ENCODE peak calls at places on chromosomes 13 and 19, in four cellular contexts. One of them, this sample, is unnamed. For H3K4me1, the result is how much of the 10 kb centered on the place peaks cover.

GRCh38 chr13:23866420-23867026 is 22.7 kb downstream of the MIPEP start:
- DNase-seq in breast epithelium: no peak
- DNase-seq in prostate gland: no peak
- DNase-seq in heart left ventricle: no peak
- DNase-seq in this sample: no peak

GRCh38 chr13:83057119-83057518 is 825.2 kb downstream of the SLITRK1 start:
- DNase-seq in prostate gland: no peak
- DNase-seq in heart left ventricle: no peak
- DNase-seq in breast epithelium: no peak
- DNase-seq in this sample: no peak

GRCh38 chr13:89650226-89650625 is 1697.3 kb upstream of the MIR17HG start:
- DNase-seq in breast epithelium: no peak
- DNase-seq in heart left ventricle: no peak
- DNase-seq in prostate gland: no peak
- DNase-seq in this sample: no peak

GRCh38 chr13:111999352-111999751 is 67.6 kb upstream of the SOX1 start:
- DNase-seq in heart left ventricle: no peak
- DNase-seq in prostate gland: no peak
- DNase-seq in breast epithelium: no peak
- DNase-seq in this sample: no peak

GRCh38 chr19:10000171-10000826 is 10.0 kb downstream of the COL5A3 start:
- DNase-seq in breast epithelium: peak
- DNase-seq in prostate gland: peak
- DNase-seq in heart left ventricle: no peak
- DNase-seq in this sample: peak

GRCh38 chr13:101473458-101473857 is 21.0 kb downstream of the ITGBL1 start:
- DNase-seq in prostate gland: no peak
- DNase-seq in breast epithelium: no peak
- DNase-seq in heart left ventricle: no peak
- DNase-seq in this sample: no peak

GRCh38 chr13:61024046-61024445 is 391.6 kb downstream of the PCDH20 start:
- DNase-seq in prostate gland: no peak
- DNase-seq in heart left ventricle: no peak
- DNase-seq in breast epithelium: no peak
- DNase-seq in this sample: no peak

GRCh38 chr19:34416021-34416545 is 11.9 kb downstream of the PDCD2L start:
- DNase-seq in breast epithelium: no peak
- DNase-seq in prostate gland: no peak
- DNase-seq in heart left ventricle: no peak
- DNase-seq in this sample: no peak

GRCh38 chr13:28705734-28706133 is 13.0 kb downstream of the SLC46A3 start:
- DNase-seq in breast epithelium: no peak
- DNase-seq in prostate gland: no peak
- DNase-seq in heart left ventricle: no peak
- DNase-seq in this sample: no peak

GRCh38 chr19:55638864-55639359 is 1.9 kb upstream of the ZNF580 start:
- DNase-seq in heart left ventricle: peak
- DNase-seq in breast epithelium: no peak
- DNase-seq in prostate gland: no peak
- DNase-seq in this sample: peak

GRCh38 chr13:71685072-71685471 is 181.9 kb downstream of the DACH1 start:
- DNase-seq in heart left ventricle: no peak
- DNase-seq in prostate gland: no peak
- DNase-seq in breast epithelium: no peak
- DNase-seq in this sample: no peak

GRCh38 chr19:53877361-53877766 is 4.6 kb upstream of the PRKCG start:
- DNase-seq in heart left ventricle: no peak
- DNase-seq in prostate gland: no peak
- DNase-seq in breast epithelium: no peak
- DNase-seq in this sample: no peak

GRCh38 chr13:44576396-44577235 is 486 bp upstream of the TSC22D1 start:
- DNase-seq in heart left ventricle: no peak
- DNase-seq in breast epithelium: no peak
- DNase-seq in prostate gland: peak
- DNase-seq in this sample: no peak

GRCh38 chr19:38840583-38840968 is 9.0 kb upstream of the ECH1 start:
- DNase-seq in heart left ventricle: no peak
- DNase-seq in prostate gland: no peak
- DNase-seq in breast epithelium: no peak
- DNase-seq in this sample: no peak

GRCh38 chr13:67281476-67281875 is 51.3 kb upstream of the PCDH9 start:
- DNase-seq in breast epithelium: no peak
- DNase-seq in heart left ventricle: no peak
- DNase-seq in prostate gland: no peak
- DNase-seq in this sample: no peak

GRCh38 chr13:85347251-85347650 is 452.0 kb downstream of the SLITRK6 start:
- DNase-seq in heart left ventricle: no peak
- DNase-seq in prostate gland: no peak
- DNase-seq in breast epithelium: no peak
- DNase-seq in this sample: no peak

DNA sequence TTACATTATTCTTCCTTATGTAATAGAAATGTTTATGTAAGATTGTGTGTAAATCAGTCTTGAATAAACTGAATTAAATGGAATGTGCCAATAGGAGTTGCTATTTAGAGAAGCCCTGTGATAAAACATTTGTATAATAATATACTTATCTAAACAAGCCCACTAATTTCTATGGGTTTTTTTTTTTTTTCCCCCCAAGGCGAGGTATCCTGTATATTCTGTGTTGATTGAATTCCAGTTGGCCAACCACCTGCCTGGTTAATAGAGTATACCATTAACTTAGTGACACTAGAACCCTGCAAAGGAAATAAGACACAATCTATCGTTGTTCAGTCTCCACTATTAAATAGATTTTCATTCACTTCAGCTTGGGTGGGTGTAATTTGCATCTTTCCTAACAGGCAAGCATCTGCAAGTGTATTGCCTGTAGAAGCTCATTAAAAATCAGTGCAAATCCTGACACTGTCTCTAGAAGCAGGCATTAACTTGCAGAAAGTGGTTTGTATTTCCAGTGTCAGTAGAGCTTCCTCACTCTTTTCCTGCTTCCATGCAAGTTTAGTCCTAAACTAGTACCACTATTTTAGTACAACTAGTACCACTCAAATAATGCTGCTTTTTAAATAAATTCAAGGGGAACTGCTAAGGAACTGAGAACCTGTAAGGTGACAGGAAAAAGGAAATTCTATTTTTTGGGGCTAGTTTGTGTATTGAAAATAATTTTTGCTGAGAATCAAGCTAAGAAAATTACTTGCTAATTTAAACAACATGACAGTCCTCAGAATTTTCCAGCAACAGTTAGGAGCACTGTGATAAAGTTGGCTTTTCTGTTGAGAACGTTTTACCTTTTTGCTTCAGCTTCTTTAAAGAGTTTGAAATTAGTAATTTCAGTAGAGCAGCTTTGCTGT is 69.3 kb downstream of the LRCH1 start:
- DNase-seq in prostate gland: no peak
- DNase-seq in breast epithelium: no peak
- DNase-seq in heart left ventricle: no peak
- DNase-seq in this sample: no peak
- TF ChIP-seq POLR2A in prostate gland: no peak
- TF ChIP-seq POLR2A in breast epithelium: no peak
- TF ChIP-seq POLR2A in heart left ventricle: no peak
- TF ChIP-seq POLR2A in this sample: no peak

DNA sequence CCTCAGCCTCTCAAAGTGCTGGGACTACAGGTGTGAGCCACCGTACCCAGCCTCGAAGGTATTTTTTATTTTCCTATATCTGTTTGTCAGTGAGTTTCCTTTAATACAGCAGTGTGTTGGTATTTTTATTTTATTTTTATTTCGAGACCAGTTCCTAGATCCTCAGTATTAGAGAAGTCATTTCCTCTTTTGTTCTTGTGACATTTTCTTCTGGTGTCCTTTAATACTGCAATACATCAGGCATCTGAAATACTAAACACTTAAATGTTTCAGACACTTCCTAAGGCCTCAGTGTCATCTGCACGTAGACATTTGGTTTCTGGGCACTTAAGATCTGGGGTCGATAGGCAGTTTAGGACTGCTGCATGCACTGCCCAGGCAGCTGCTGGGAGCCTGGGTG is 22.5 kb downstream of the GATAD2A start:
- DNase-seq in breast epithelium: no peak
- DNase-seq in prostate gland: no peak
- DNase-seq in heart left ventricle: no peak
- DNase-seq in this sample: no peak
- H3K4me1 ChIP-seq in breast epithelium: under half
- H3K4me1 ChIP-seq in prostate gland: under half
- H3K4me1 ChIP-seq in heart left ventricle: half or more
- H3K4me1 ChIP-seq in this sample: under half

GRCh38 chr19:57578487-57579205 is at the start of gene ZNF416:
- DNase-seq in prostate gland: peak
- DNase-seq in heart left ventricle: peak
- DNase-seq in breast epithelium: peak
- DNase-seq in this sample: peak
- TF ChIP-seq CTCF in prostate gland: peak
- TF ChIP-seq CTCF in heart left ventricle: peak
- TF ChIP-seq CTCF in breast epithelium: peak
- TF ChIP-seq CTCF in this sample: no peak

GRCh38 chr19:3975637-3976087 is 4.8 kb upstream of the DAPK3 start:
- DNase-seq in prostate gland: no peak
- DNase-seq in breast epithelium: no peak
- DNase-seq in heart left ventricle: no peak
- DNase-seq in this sample: no peak
- TF ChIP-seq POLR2A in prostate gland: no peak
- TF ChIP-seq POLR2A in breast epithelium: no peak
- TF ChIP-seq POLR2A in heart left ventricle: no peak
- TF ChIP-seq POLR2A in this sample: no peak

GRCh38 chr19:662207-662961 is 630 bp downstream of the RNF126 start:
- DNase-seq in breast epithelium: no peak
- DNase-seq in heart left ventricle: peak
- DNase-seq in prostate gland: no peak
- DNase-seq in this sample: peak
- H3K4me1 ChIP-seq in breast epithelium: under half
- H3K4me1 ChIP-seq in heart left ventricle: half or more
- H3K4me1 ChIP-seq in prostate gland: under half
- H3K4me1 ChIP-seq in this sample: half or more

DNA sequence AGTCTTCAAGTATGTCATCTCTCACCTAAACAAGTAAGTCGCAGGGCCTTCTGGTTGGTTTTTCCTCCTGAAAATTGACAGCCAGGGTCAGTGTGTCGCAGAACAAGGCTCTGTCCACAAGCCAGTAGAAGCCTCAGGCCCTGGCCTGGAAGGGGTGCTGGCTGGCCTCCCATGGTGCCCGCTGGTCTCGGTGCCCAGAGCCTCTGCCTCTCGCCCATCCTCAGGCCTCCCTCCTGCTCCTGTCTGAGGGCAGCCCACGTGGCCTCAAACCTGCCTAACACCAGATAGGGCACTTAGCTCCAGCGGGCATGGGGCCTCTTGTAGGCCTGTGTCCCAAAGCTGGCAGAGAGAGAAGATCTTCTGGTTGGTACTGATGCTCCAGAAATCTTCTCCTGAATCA is 20.3 kb upstream of the NPAS1 start:
- DNase-seq in breast epithelium: no peak
- DNase-seq in prostate gland: no peak
- DNase-seq in heart left ventricle: no peak
- DNase-seq in this sample: no peak
- TF ChIP-seq CTCF in breast epithelium: no peak
- TF ChIP-seq CTCF in prostate gland: no peak
- TF ChIP-seq CTCF in heart left ventricle: no peak
- TF ChIP-seq CTCF in this sample: no peak

DNA sequence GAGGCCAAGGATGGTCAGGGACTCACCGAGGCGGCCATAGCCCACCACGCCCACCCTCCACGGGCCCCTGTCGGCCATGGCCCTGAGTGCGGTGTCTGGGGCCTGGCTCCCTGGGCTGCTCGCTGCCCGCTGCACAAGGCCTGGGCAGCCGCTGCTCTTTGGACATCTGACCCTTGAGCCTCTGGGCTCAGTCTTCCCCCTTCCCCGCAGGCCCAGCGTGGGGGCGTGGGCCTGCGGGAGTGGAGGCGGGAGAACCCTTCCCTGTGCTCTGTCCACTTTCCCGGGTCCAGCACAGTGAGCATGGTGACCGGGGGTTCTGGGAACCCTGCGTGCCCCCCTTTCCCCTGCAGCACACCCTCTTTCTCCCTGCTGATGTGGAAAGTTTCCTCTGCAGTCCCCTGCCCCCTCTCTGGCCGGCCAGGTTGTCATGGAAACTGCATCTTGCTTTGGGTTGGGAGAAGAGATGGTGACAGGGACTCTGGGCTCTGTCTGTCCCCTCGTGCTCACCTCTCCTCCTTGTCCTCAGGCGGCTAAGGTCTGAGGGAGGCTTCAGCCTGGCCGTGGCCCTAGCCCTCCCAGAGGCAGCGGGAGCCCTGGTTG is at the start of gene ASPDH:
- DNase-seq in breast epithelium: no peak
- DNase-seq in heart left ventricle: peak
- DNase-seq in prostate gland: no peak
- DNase-seq in this sample: no peak
- TF ChIP-seq POLR2A in breast epithelium: no peak
- TF ChIP-seq POLR2A in heart left ventricle: no peak
- TF ChIP-seq POLR2A in prostate gland: no peak
- TF ChIP-seq POLR2A in this sample: no peak

GRCh38 chr19:1858412-1859081 is 4.8 kb downstream of the KLF16 start:
- DNase-seq in prostate gland: no peak
- DNase-seq in breast epithelium: no peak
- DNase-seq in heart left ventricle: no peak
- DNase-seq in this sample: no peak
- H3K4me1 ChIP-seq in prostate gland: under half
- H3K4me1 ChIP-seq in breast epithelium: under half
- H3K4me1 ChIP-seq in heart left ventricle: half or more
- H3K4me1 ChIP-seq in this sample: half or more

DNA sequence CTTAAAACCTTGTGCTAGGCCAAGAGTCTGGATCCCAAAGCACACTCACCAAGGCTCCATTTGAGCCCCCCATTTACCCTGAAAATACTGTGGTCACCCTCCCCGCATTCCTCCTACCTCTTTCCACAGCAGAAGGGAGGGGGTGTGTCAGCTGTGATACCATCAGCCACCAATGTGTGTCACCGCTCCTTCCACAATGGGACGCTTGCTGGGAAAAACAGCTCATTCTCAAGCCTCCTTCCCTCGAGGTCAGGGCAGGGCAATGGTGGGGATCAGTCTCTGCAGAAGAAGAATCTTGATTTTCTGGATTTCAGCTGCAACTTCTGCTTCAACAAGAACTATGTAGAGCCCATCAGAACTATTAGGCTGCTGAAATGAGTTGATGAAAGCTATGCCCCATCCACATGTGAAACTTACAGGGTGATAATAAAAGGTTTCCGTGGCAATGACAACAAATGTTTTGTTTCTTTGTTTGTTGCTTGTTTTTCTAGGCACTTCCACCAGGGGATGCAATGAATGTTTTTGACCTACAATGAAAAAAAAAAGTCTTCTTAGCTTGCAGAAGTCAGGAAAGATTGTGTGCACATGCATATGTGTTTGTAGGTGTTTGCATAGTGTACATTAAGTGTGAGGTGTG is 26.4 kb upstream of the ZNF507 start:
- DNase-seq in heart left ventricle: no peak
- DNase-seq in breast epithelium: no peak
- DNase-seq in prostate gland: no peak
- DNase-seq in this sample: peak
- TF ChIP-seq CTCF in heart left ventricle: no peak
- TF ChIP-seq CTCF in breast epithelium: no peak
- TF ChIP-seq CTCF in prostate gland: no peak
- TF ChIP-seq CTCF in this sample: peak

GRCh38 chr19:49497790-49498106 is 1.5 kb downstream of the RPS11 start:
- DNase-seq in prostate gland: no peak
- DNase-seq in heart left ventricle: no peak
- DNase-seq in breast epithelium: no peak
- DNase-seq in this sample: no peak
- TF ChIP-seq POLR2A in prostate gland: no peak
- TF ChIP-seq POLR2A in heart left ventricle: no peak
- TF ChIP-seq POLR2A in breast epithelium: no peak
- TF ChIP-seq POLR2A in this sample: no peak

This sample was measured in adrenal gland.